ENCODE peak calls at places on chromosomes 16 and 17, in nine cellular contexts. One of them, this sample, is unnamed.

GRCh38 chr17:79803421-79803996 is 6.6 kb upstream of the CBX8 start:
- DNase-seq in fibroblast of lung: no peak
- DNase-seq in cardiac muscle cell: no peak
- DNase-seq in neuronal stem cell: no peak
- DNase-seq in GM23248: no peak
- DNase-seq in lower lobe of right lung: no peak
- DNase-seq in MM.1S: no peak
- DNase-seq in CD8-positive, alpha-beta T cell: no peak
- DNase-seq in lung: no peak
- DNase-seq in this sample: no peak

GRCh38 chr16:27209591-27209990 is 6.3 kb downstream of the KDM8 start:
- DNase-seq in CD8-positive, alpha-beta T cell: no peak
- DNase-seq in lung: no peak
- DNase-seq in cardiac muscle cell: no peak
- DNase-seq in fibroblast of lung: no peak
- DNase-seq in lower lobe of right lung: no peak
- DNase-seq in MM.1S: no peak
- DNase-seq in GM23248: no peak
- DNase-seq in neuronal stem cell: no peak
- DNase-seq in this sample: no peak

GRCh38 chr17:34386925-34387550 is 24.0 kb upstream of the CCL1 start:
- DNase-seq in lung: no peak
- DNase-seq in GM23248: peak; percentile 12
- DNase-seq in MM.1S: peak; percentile 86
- DNase-seq in cardiac muscle cell: no peak
- DNase-seq in neuronal stem cell: no peak
- DNase-seq in fibroblast of lung: peak; percentile 35
- DNase-seq in CD8-positive, alpha-beta T cell: no peak
- DNase-seq in lower lobe of right lung: no peak
- DNase-seq in this sample: no peak

GRCh38 chr17:72254808-72255449 is 134.1 kb downstream of the SOX9 start:
- DNase-seq in GM23248: peak; percentile 14
- DNase-seq in MM.1S: no peak
- DNase-seq in cardiac muscle cell: no peak
- DNase-seq in lung: no peak
- DNase-seq in neuronal stem cell: no peak
- DNase-seq in lower lobe of right lung: no peak
- DNase-seq in fibroblast of lung: no peak
- DNase-seq in CD8-positive, alpha-beta T cell: no peak
- DNase-seq in this sample: no peak

GRCh38 chr17:68326681-68327080 is 35.4 kb downstream of the ARSG start:
- DNase-seq in cardiac muscle cell: no peak
- DNase-seq in GM23248: peak; percentile 38
- DNase-seq in lower lobe of right lung: no peak
- DNase-seq in CD8-positive, alpha-beta T cell: no peak
- DNase-seq in fibroblast of lung: no peak
- DNase-seq in lung: no peak
- DNase-seq in neuronal stem cell: no peak
- DNase-seq in MM.1S: no peak
- DNase-seq in this sample: no peak

GRCh38 chr16:982152-983043 is 828 bp downstream of the SOX8 start:
- DNase-seq in CD8-positive, alpha-beta T cell: no peak
- DNase-seq in MM.1S: no peak
- DNase-seq in neuronal stem cell: no peak
- DNase-seq in lower lobe of right lung: no peak
- DNase-seq in cardiac muscle cell: peak; percentile 59
- DNase-seq in GM23248: no peak
- DNase-seq in lung: no peak
- DNase-seq in fibroblast of lung: no peak
- DNase-seq in this sample: peak; percentile 47

GRCh38 chr17:80457236-80457856 is 19.1 kb downstream of the NPTX1 start:
- DNase-seq in fibroblast of lung: no peak
- DNase-seq in lower lobe of right lung: no peak
- DNase-seq in GM23248: no peak
- DNase-seq in CD8-positive, alpha-beta T cell: no peak
- DNase-seq in MM.1S: no peak
- DNase-seq in neuronal stem cell: no peak
- DNase-seq in cardiac muscle cell: no peak
- DNase-seq in lung: no peak
- DNase-seq in this sample: no peak

GRCh38 chr17:42814633-42815399 is 9.3 kb downstream of the BECN1 start:
- DNase-seq in CD8-positive, alpha-beta T cell: no peak
- DNase-seq in cardiac muscle cell: no peak
- DNase-seq in MM.1S: no peak
- DNase-seq in fibroblast of lung: peak; percentile 83
- DNase-seq in lower lobe of right lung: no peak
- DNase-seq in neuronal stem cell: no peak
- DNase-seq in lung: no peak
- DNase-seq in GM23248: peak; percentile 93
- DNase-seq in this sample: no peak

GRCh38 chr17:48502901-48503300 is 27.9 kb downstream of the HOXB1 start:
- DNase-seq in neuronal stem cell: no peak
- DNase-seq in fibroblast of lung: no peak
- DNase-seq in GM23248: no peak
- DNase-seq in CD8-positive, alpha-beta T cell: no peak
- DNase-seq in cardiac muscle cell: peak; percentile 35
- DNase-seq in lung: no peak
- DNase-seq in MM.1S: no peak
- DNase-seq in lower lobe of right lung: no peak
- DNase-seq in this sample: no peak

GRCh38 chr17:49371178-49371834 is 9.3 kb upstream of the ZNF652 start:
- DNase-seq in GM23248: no peak
- DNase-seq in lower lobe of right lung: no peak
- DNase-seq in CD8-positive, alpha-beta T cell: no peak
- DNase-seq in neuronal stem cell: no peak
- DNase-seq in lung: no peak
- DNase-seq in fibroblast of lung: no peak
- DNase-seq in cardiac muscle cell: no peak
- DNase-seq in MM.1S: no peak
- DNase-seq in this sample: peak; percentile 42

GRCh38 chr16:89357460-89357859 is 132.9 kb downstream of the ANKRD11 start:
- DNase-seq in GM23248: peak; percentile 30
- DNase-seq in cardiac muscle cell: peak; percentile 59
- DNase-seq in neuronal stem cell: peak; percentile 26
- DNase-seq in lung: no peak
- DNase-seq in fibroblast of lung: no peak
- DNase-seq in MM.1S: no peak
- DNase-seq in CD8-positive, alpha-beta T cell: peak; percentile 44
- DNase-seq in lower lobe of right lung: no peak
- DNase-seq in this sample: no peak

GRCh38 chr17:4708436-4708835 is 2.0 kb upstream of the ARRB2 start:
- DNase-seq in neuronal stem cell: no peak
- DNase-seq in fibroblast of lung: no peak
- DNase-seq in CD8-positive, alpha-beta T cell: peak; percentile 74
- DNase-seq in lung: peak; percentile 49
- DNase-seq in GM23248: no peak
- DNase-seq in lower lobe of right lung: no peak
- DNase-seq in MM.1S: peak; percentile 61
- DNase-seq in cardiac muscle cell: no peak
- DNase-seq in this sample: peak; percentile 76

GRCh38 chr17:37792787-37793186 is 47.9 kb upstream of the HNF1B start:
- DNase-seq in neuronal stem cell: no peak
- DNase-seq in CD8-positive, alpha-beta T cell: no peak
- DNase-seq in MM.1S: no peak
- DNase-seq in cardiac muscle cell: no peak
- DNase-seq in fibroblast of lung: no peak
- DNase-seq in lung: no peak
- DNase-seq in GM23248: peak; percentile 60
- DNase-seq in lower lobe of right lung: no peak
- DNase-seq in this sample: no peak

DNA sequence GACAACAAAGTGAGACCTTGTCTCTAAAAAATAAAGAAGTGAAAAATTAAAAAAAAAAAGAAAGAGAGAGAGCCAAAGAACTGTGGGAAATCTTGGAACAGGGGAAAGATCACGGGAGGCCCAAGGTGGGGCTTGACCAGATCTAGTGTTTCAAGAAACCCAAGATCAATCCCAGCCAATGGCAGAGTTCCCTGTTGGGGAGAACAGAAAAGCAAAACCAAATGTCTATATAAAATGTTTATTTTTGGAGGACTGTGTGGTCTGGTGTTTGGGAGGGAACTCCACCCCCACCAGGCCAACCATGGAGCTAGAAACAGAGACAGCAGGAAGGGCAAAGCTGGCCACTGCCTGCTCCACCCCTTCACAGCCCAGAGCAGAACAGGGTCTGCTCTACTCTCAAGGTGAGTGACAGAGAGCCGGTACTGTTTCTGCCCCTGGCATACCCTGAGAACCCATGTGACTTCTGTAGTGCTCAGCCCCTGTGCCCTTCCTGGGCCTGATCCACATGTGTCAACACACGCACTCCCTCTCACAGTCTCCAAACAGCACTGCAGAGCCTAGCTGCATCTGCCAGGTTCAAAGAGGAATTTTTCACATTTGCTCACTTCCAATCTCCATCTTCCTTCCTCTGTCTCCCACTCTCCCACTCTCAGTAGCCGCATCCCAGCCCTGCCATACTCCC is 3.7 kb downstream of the TMEM101 start:
- DNase-seq in lower lobe of right lung: no peak
- DNase-seq in fibroblast of lung: peak; percentile 96
- DNase-seq in GM23248: no peak
- DNase-seq in cardiac muscle cell: peak; percentile 23
- DNase-seq in neuronal stem cell: no peak
- DNase-seq in CD8-positive, alpha-beta T cell: no peak
- DNase-seq in MM.1S: no peak
- DNase-seq in lung: no peak
- DNase-seq in this sample: no peak
- H3K4me1 ChIP-seq in lower lobe of right lung: peaks cover 31% of the 10 kb centered on the region
- H3K4me1 ChIP-seq in fibroblast of lung: peaks cover 17% of the 10 kb centered on the region
- H3K4me1 ChIP-seq in GM23248: peaks cover 12% of the 10 kb centered on the region
- H3K4me1 ChIP-seq in cardiac muscle cell: peaks cover 18% of the 10 kb centered on the region
- H3K4me1 ChIP-seq in neuronal stem cell: peaks cover 15% of the 10 kb centered on the region
- H3K4me1 ChIP-seq in CD8-positive, alpha-beta T cell: peaks cover 30% of the 10 kb centered on the region
- H3K4me1 ChIP-seq in MM.1S: peaks cover 21% of the 10 kb centered on the region
- H3K4me1 ChIP-seq in lung: no peaks in the 10 kb centered on the region
- H3K4me1 ChIP-seq in this sample: peaks cover 12% of the 10 kb centered on the region

GRCh38 chr17:76501018-76501826 is at the start of gene RHBDF2:
- DNase-seq in GM23248: peak; percentile 85
- DNase-seq in fibroblast of lung: peak; percentile 70
- DNase-seq in neuronal stem cell: peak; percentile 78
- DNase-seq in CD8-positive, alpha-beta T cell: peak; percentile 91
- DNase-seq in MM.1S: peak; percentile 86
- DNase-seq in cardiac muscle cell: peak; percentile 91
- DNase-seq in lower lobe of right lung: peak; percentile 94
- DNase-seq in lung: peak; percentile 94
- DNase-seq in this sample: peak; percentile 81
- H3K4me1 ChIP-seq in GM23248: peaks cover 9% of the 10 kb centered on the region
- H3K4me1 ChIP-seq in fibroblast of lung: peaks cover 18% of the 10 kb centered on the region
- H3K4me1 ChIP-seq in neuronal stem cell: peaks cover 28% of the 10 kb centered on the region
- H3K4me1 ChIP-seq in CD8-positive, alpha-beta T cell: peaks cover 44% of the 10 kb centered on the region
- H3K4me1 ChIP-seq in MM.1S: peaks cover 35% of the 10 kb centered on the region
- H3K4me1 ChIP-seq in cardiac muscle cell: peaks cover 20% of the 10 kb centered on the region
- H3K4me1 ChIP-seq in lower lobe of right lung: peaks cover 58% of the 10 kb centered on the region
- H3K4me1 ChIP-seq in lung: peaks cover 5% of the 10 kb centered on the region
- H3K4me1 ChIP-seq in this sample: peaks cover 8% of the 10 kb centered on the region

DNA sequence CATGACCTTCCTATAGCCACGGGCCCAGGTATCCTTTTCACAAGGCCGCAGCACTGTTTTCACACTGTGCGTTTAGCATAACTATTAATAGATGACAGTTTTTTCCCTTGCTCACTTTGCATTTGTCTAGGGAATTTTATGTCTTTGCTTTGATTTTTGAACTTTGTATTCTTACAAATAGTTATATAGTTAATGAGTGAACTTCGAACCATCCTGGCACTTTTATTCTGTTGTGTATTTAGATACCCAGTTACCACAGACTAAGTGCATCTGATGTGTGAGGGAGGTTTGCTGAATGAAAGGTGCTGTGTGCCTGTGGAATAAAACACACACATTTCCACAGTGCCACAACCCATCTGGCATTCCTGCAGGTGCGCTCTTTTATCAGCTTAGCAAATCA is 37.4 kb downstream of the USP10 start:
- DNase-seq in fibroblast of lung: no peak
- DNase-seq in CD8-positive, alpha-beta T cell: no peak
- DNase-seq in lung: no peak
- DNase-seq in MM.1S: no peak
- DNase-seq in GM23248: no peak
- DNase-seq in neuronal stem cell: no peak
- DNase-seq in lower lobe of right lung: no peak
- DNase-seq in cardiac muscle cell: no peak
- DNase-seq in this sample: no peak
- H3K4me1 ChIP-seq in fibroblast of lung: peaks cover 29% of the 10 kb centered on the region
- H3K4me1 ChIP-seq in CD8-positive, alpha-beta T cell: peaks cover 23% of the 10 kb centered on the region
- H3K4me1 ChIP-seq in lung: peaks cover 5% of the 10 kb centered on the region
- H3K4me1 ChIP-seq in MM.1S: no peaks in the 10 kb centered on the region
- H3K4me1 ChIP-seq in GM23248: peaks cover 54% of the 10 kb centered on the region
- H3K4me1 ChIP-seq in neuronal stem cell: peaks cover 4% of the 10 kb centered on the region
- H3K4me1 ChIP-seq in lower lobe of right lung: peaks cover 57% of the 10 kb centered on the region
- H3K4me1 ChIP-seq in cardiac muscle cell: peaks cover 20% of the 10 kb centered on the region
- H3K4me1 ChIP-seq in this sample: peaks cover 30% of the 10 kb centered on the region

GRCh38 chr16:67399749-67400704 is 6.7 kb upstream of the TPPP3 start:
- DNase-seq in lower lobe of right lung: peak; percentile 33
- DNase-seq in GM23248: no peak
- DNase-seq in MM.1S: no peak
- DNase-seq in cardiac muscle cell: no peak
- DNase-seq in fibroblast of lung: no peak
- DNase-seq in lung: no peak
- DNase-seq in neuronal stem cell: no peak
- DNase-seq in CD8-positive, alpha-beta T cell: no peak
- DNase-seq in this sample: no peak
- H3K4me1 ChIP-seq in lower lobe of right lung: peaks cover 54% of the 10 kb centered on the region
- H3K4me1 ChIP-seq in GM23248: peaks cover 12% of the 10 kb centered on the region
- H3K4me1 ChIP-seq in MM.1S: peaks cover 6% of the 10 kb centered on the region
- H3K4me1 ChIP-seq in cardiac muscle cell: peaks cover 14% of the 10 kb centered on the region
- H3K4me1 ChIP-seq in fibroblast of lung: peaks cover 10% of the 10 kb centered on the region
- H3K4me1 ChIP-seq in lung: no peaks in the 10 kb centered on the region
- H3K4me1 ChIP-seq in neuronal stem cell: peaks cover 25% of the 10 kb centered on the region
- H3K4me1 ChIP-seq in CD8-positive, alpha-beta T cell: peaks cover 2% of the 10 kb centered on the region
- H3K4me1 ChIP-seq in this sample: peaks cover 15% of the 10 kb centered on the region

This sample was measured in HAP-1.